ENCODE peak calls at places on chromosomes 7 and 10, in six cellular contexts. W is HCT116, K is prostate gland, J is body of pancreas, G is IMR-90, Y is heart right ventricle. T is an unnamed sample.

GRCh38 chr10:103605359-103606156 is 112.1 kb downstream of the NEURL1 start:
- DNase-seq in J (peak; percentile 34), Y (no peak), W (peak; percentile 28), K (peak; percentile 24), G (peak; percentile 43), T (no peak)

GRCh38 chr7:27586825-27587224 is 75.9 kb downstream of the HIBADH start:
- DNase-seq in W (no peak), G (no peak), K (no peak), J (peak; percentile 28), Y (peak; percentile 14), T (no peak)

GRCh38 chr10:21519327-21519933 is 6.1 kb downstream of the SKIDA1 start:
- DNase-seq in J (no peak), Y (no peak), W (no peak), K (no peak), G (no peak), T (no peak)

GRCh38 chr10:75508814-75509306 is 77.4 kb downstream of the LRMDA start:
- DNase-seq in K (no peak), J (no peak), Y (no peak), G (no peak), W (no peak), T (no peak)

GRCh38 chr10:50600831-50601466 is 22.8 kb downstream of the SGMS1 start:
- DNase-seq in K (no peak), G (peak; percentile 49), J (no peak), W (no peak), Y (no peak), T (no peak)

GRCh38 chr7:12620371-12620770 is 49.9 kb downstream of the SCIN start:
- DNase-seq in K (no peak), J (no peak), G (peak; percentile 62), Y (no peak), W (no peak), T (no peak)

GRCh38 chr7:86201767-86202166 is 441.9 kb upstream of the GRM3 start:
- DNase-seq in G (no peak), K (no peak), Y (no peak), J (no peak), W (no peak), T (no peak)

GRCh38 chr7:22563621-22564241 is 63.7 kb upstream of the STEAP1B start:
- DNase-seq in W (no peak), K (no peak), Y (no peak), G (peak; percentile 12), J (peak; percentile 21), T (no peak)

GRCh38 chr10:45581497-45582385 is 90.8 kb downstream of the ZFAND4 start:
- DNase-seq in G (peak; percentile 29), W (no peak), K (no peak), J (no peak), Y (no peak), T (no peak)

GRCh38 chr7:124989911-124990310 is 60.3 kb upstream of the POT1 start:
- DNase-seq in G (peak; percentile 72), W (no peak), J (no peak), K (no peak), Y (no peak), T (no peak)

GRCh38 chr7:38862666-38863065 is 46.3 kb downstream of the VPS41 start:
- DNase-seq in K (no peak), W (no peak), G (no peak), J (no peak), Y (no peak), T (no peak)

GRCh38 chr10:22774102-22774501 is 59.7 kb upstream of the PIP4K2A start:
- DNase-seq in Y (no peak), W (no peak), J (no peak), G (no peak), K (no peak), T (no peak)

GRCh38 chr10:5616871-5617270 is 49.5 kb downstream of the ASB13 start:
- DNase-seq in Y (no peak), J (no peak), G (no peak), K (no peak), W (no peak), T (no peak)

GRCh38 chr7:134084488-134085144 is 42.5 kb upstream of the LRGUK start:
- DNase-seq in W (no peak), K (no peak), Y (no peak), G (no peak), J (peak; percentile 14), T (no peak)

GRCh38 chr7:1693991-1694524 is 24.0 kb downstream of the ELFN1 start:
- DNase-seq in G (peak; percentile 65), Y (no peak), K (no peak), J (no peak), W (no peak), T (no peak)

GRCh38 chr10:122373108-122373507 is 1.4 kb upstream of the PLEKHA1 start:
- DNase-seq in W (no peak), G (no peak), J (no peak), K (no peak), Y (no peak), T (no peak)

GRCh38 chr10:4144802-4145201 is 359.8 kb upstream of the KLF6 start:
- DNase-seq in W (no peak), K (no peak), Y (no peak), G (peak; percentile 20), J (no peak), T (no peak)

GRCh38 chr10:71971769-71972555 is 7.8 kb downstream of the CHST3 start:
- DNase-seq in G (no peak), J (no peak), K (no peak), W (no peak), Y (no peak), T (no peak)

GRCh38 chr7:106730021-106730420 is 69.1 kb upstream of the CCDC71L start:
- DNase-seq in J (no peak), W (no peak), Y (no peak), G (no peak), K (no peak), T (no peak)

GRCh38 chr10:75878586-75878985 is 447.2 kb downstream of the LRMDA start:
- DNase-seq in J (peak; percentile 23), Y (no peak), K (no peak), G (no peak), W (no peak), T (no peak)

GRCh38 chr10:3333426-3333825 is 160.8 kb upstream of the PITRM1 start:
- DNase-seq in G (no peak), J (no peak), W (no peak), K (no peak), Y (no peak), T (no peak)

GRCh38 chr10:116888380-116889055 is 39.2 kb downstream of the ENO4 start:
- DNase-seq in W (peak; percentile 56), Y (no peak), J (peak; percentile 72), K (peak; percentile 65), G (peak; percentile 89), T (peak; percentile 55)

GRCh38 chr10:125144693-125145623 is 15.4 kb downstream of the CTBP2 start:
- DNase-seq in G (peak; percentile 57), K (no peak), Y (no peak), J (no peak), W (peak; percentile 61), T (no peak)

DNA sequence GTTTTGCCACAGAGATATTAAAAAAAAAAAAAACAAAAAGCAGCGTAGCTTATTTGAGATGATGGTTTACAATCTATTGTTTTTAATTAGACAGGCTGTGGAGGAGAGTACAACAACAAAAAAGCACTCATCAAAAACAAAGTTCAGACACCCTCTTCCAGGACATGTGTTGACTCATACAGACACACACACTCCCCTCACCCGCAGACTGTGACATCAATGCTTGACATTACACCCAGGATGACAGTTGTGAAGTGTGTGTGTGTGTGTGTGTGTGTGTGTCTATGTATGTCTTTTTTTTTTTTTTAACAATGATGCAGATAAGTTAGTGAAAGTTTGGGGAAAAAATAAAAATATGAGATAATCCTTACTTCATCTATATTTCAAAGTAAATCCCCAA is 303.6 kb downstream of the GPAM start:
- DNase-seq in J (no peak), G (no peak), K (no peak), Y (no peak), W (no peak), T (no peak)
- H3K4me3 ChIP-seq in J (no peak overlapping the region), G (no peak overlapping the region), K (no peak overlapping the region), Y (no peak overlapping the region), W (no peak overlapping the region), T (no peak overlapping the region)

DNA sequence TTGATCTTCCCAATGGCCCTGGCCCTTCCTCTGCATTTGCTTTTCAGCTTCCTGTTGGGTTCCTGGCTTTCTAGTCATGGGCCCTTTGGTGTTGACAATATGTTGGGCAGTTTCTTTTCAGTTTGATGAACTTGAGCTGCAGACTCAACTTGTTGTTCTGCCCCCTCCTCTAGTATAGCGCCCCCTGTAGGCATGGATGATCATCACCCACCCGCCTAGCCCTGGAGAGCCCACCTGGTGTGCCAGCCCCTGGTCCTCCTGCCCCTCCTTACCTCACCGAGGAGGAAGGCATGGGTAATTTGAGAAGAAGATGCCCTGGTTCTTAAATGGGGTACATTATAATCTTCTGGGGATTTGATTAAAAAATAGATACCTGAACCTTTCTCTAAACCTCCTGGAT is 271.2 kb downstream of the SNX10 start:
- DNase-seq in K (no peak), W (no peak), J (no peak), G (no peak), Y (no peak), T (no peak)
- TF ChIP-seq CTCF in K (no peak), W (peak; percentile 41), J (no peak), G (no peak), Y (no peak), T (no peak)

GRCh38 chr10:93596539-93596938 is 4.5 kb downstream of the RBP4 start:
- DNase-seq in G (no peak), K (no peak), J (no peak), W (peak; percentile 19), Y (no peak), T (no peak)
- H3K27me3 ChIP-seq in G (peaks cover 37% of the 10 kb centered on the region), K (no peaks in the 10 kb centered on the region), J (no peaks in the 10 kb centered on the region), W (no peaks in the 10 kb centered on the region), Y (peaks cover 16% of the 10 kb centered on the region), T (peaks cover 25% of the 10 kb centered on the region)

GRCh38 chr10:11242443-11243386 is 225.0 kb downstream of the CELF2 start:
- DNase-seq in J (no peak), W (no peak), Y (peak; percentile 76), K (no peak), G (peak; percentile 62), T (peak; percentile 51)
- H3K4me3 ChIP-seq in J (no peak overlapping the region), W (no peak overlapping the region), Y (no peak overlapping the region), K (no peak overlapping the region), G (no peak overlapping the region), T (no peak overlapping the region)

GRCh38 chr7:50369408-50370026 is 65.0 kb downstream of the IKZF1 start:
- DNase-seq in W (peak; percentile 50), Y (no peak), K (no peak), G (no peak), J (no peak), T (no peak)
- TF ChIP-seq CTCF in W (peak; percentile 70), Y (no peak), K (no peak), G (peak; percentile 15), J (no peak), T (peak; percentile 31)

T was measured in AG04450.